ENCODE peak calls at places on chromosome 5, in five cellular contexts. One of them, this sample, is unnamed.

GRCh38 chr5:73028991-73029540 is 73.2 kb downstream of the FCHO2 start:
- DNase-seq in cardiac fibroblast: peak
- DNase-seq in dermis blood vessel endothelial cell: no peak
- DNase-seq in GM04503: no peak
- DNase-seq in fibroblast of villous mesenchyme: no peak
- DNase-seq in this sample: no peak

GRCh38 chr5:100406640-100407039 is 128.5 kb upstream of the FAM174A start:
- DNase-seq in cardiac fibroblast: no peak
- DNase-seq in dermis blood vessel endothelial cell: no peak
- DNase-seq in GM04503: no peak
- DNase-seq in fibroblast of villous mesenchyme: no peak
- DNase-seq in this sample: no peak

GRCh38 chr5:52807037-52807436 is 19.3 kb downstream of the ITGA1 start:
- DNase-seq in cardiac fibroblast: no peak
- DNase-seq in dermis blood vessel endothelial cell: no peak
- DNase-seq in GM04503: no peak
- DNase-seq in fibroblast of villous mesenchyme: no peak
- DNase-seq in this sample: no peak

GRCh38 chr5:135900276-135900675 is 4.6 kb upstream of the IL9 start:
- DNase-seq in cardiac fibroblast: no peak
- DNase-seq in dermis blood vessel endothelial cell: no peak
- DNase-seq in GM04503: no peak
- DNase-seq in fibroblast of villous mesenchyme: no peak
- DNase-seq in this sample: no peak

GRCh38 chr5:124888050-124888506 is 141.6 kb upstream of the ZNF608 start:
- DNase-seq in cardiac fibroblast: no peak
- DNase-seq in dermis blood vessel endothelial cell: no peak
- DNase-seq in GM04503: no peak
- DNase-seq in fibroblast of villous mesenchyme: no peak
- DNase-seq in this sample: peak

GRCh38 chr5:104843822-104844221 is 1281.2 kb upstream of the NUDT12 start:
- DNase-seq in cardiac fibroblast: no peak
- DNase-seq in dermis blood vessel endothelial cell: no peak
- DNase-seq in GM04503: no peak
- DNase-seq in fibroblast of villous mesenchyme: no peak
- DNase-seq in this sample: no peak

GRCh38 chr5:179867476-179867875 is 8.9 kb upstream of the MRNIP start:
- DNase-seq in cardiac fibroblast: no peak
- DNase-seq in dermis blood vessel endothelial cell: no peak
- DNase-seq in GM04503: no peak
- DNase-seq in fibroblast of villous mesenchyme: no peak
- DNase-seq in this sample: no peak

GRCh38 chr5:10663531-10664183 is 97.4 kb downstream of the DAP start:
- DNase-seq in cardiac fibroblast: peak
- DNase-seq in dermis blood vessel endothelial cell: no peak
- DNase-seq in GM04503: no peak
- DNase-seq in fibroblast of villous mesenchyme: no peak
- DNase-seq in this sample: no peak

GRCh38 chr5:126805108-126805507 is 28.2 kb downstream of the LMNB1 start:
- DNase-seq in cardiac fibroblast: peak
- DNase-seq in dermis blood vessel endothelial cell: peak
- DNase-seq in GM04503: peak
- DNase-seq in fibroblast of villous mesenchyme: peak
- DNase-seq in this sample: no peak

GRCh38 chr5:76303917-76304316 is 99.2 kb upstream of the IQGAP2 start:
- DNase-seq in cardiac fibroblast: no peak
- DNase-seq in dermis blood vessel endothelial cell: no peak
- DNase-seq in GM04503: no peak
- DNase-seq in fibroblast of villous mesenchyme: no peak
- DNase-seq in this sample: no peak

GRCh38 chr5:36382890-36383289 is 81.2 kb upstream of the RANBP3L start:
- DNase-seq in cardiac fibroblast: no peak
- DNase-seq in dermis blood vessel endothelial cell: no peak
- DNase-seq in GM04503: no peak
- DNase-seq in fibroblast of villous mesenchyme: no peak
- DNase-seq in this sample: no peak

GRCh38 chr5:116759860-116760644 is 185.4 kb upstream of the SEMA6A start:
- DNase-seq in cardiac fibroblast: no peak
- DNase-seq in dermis blood vessel endothelial cell: no peak
- DNase-seq in GM04503: no peak
- DNase-seq in fibroblast of villous mesenchyme: no peak
- DNase-seq in this sample: no peak

This sample was measured in Caco-2.